ENCODE peak calls at places on chromosomes 11 and 22, in five cellular contexts. E is H9, L is uterus, A is upper lobe of right lung, N is endothelial cell. B is an unnamed sample.

GRCh38 chr11:17352925-17353227 is 1.3 kb downstream of the NCR3LG1 start:
- DNase-seq in A (peak; percentile 74), N (peak; percentile 11), L (peak; percentile 31), E (peak; percentile 35), B (peak; percentile 68)

GRCh38 chr11:94011478-94011877 is 9.7 kb upstream of the HEPHL1 start:
- DNase-seq in L (no peak), E (no peak), N (no peak), A (no peak), B (no peak)

GRCh38 chr11:65362966-65363365 is 8.4 kb downstream of the TIGD3 start:
- DNase-seq in N (no peak), A (no peak), L (no peak), E (no peak), B (no peak)

GRCh38 chr11:85930879-85931366 is 75.7 kb downstream of the CCDC83 start:
- DNase-seq in L (no peak), N (no peak), A (no peak), E (no peak), B (no peak)

GRCh38 chr11:125036933-125037332 is 26.2 kb upstream of the SLC37A2 start:
- DNase-seq in A (no peak), E (no peak), N (no peak), L (no peak), B (no peak)

GRCh38 chr11:27429740-27430451 is 42.7 kb downstream of the LGR4 start:
- DNase-seq in N (no peak), E (no peak), L (no peak), A (no peak), B (no peak)

GRCh38 chr11:66006891-66007176 is 4.5 kb downstream of the BANF1 start:
- DNase-seq in E (no peak), L (no peak), A (no peak), N (no peak), B (no peak)

GRCh38 chr11:40168461-40168860 is 1291.0 kb downstream of the LRRC4C start:
- DNase-seq in N (no peak), L (no peak), A (no peak), E (no peak), B (no peak)

GRCh38 chr22:17563936-17564391 is 666 bp downstream of the SLC25A18 start:
- DNase-seq in L (peak; percentile 82), A (no peak), N (no peak), E (no peak), B (no peak)
- TF ChIP-seq CTCF in L (no peak), A (no peak), N (no peak), E (no peak), B (no peak)

GRCh38 chr11:76598426-76598839 is 72.1 kb downstream of the LRRC32 start:
- DNase-seq in E (peak; percentile 61), N (peak; percentile 50), A (peak; percentile 60), L (no peak), B (no peak)
- TF ChIP-seq CTCF in E (peak; percentile 71), N (peak; percentile 25), A (peak; percentile 42), L (peak; percentile 17), B (peak; percentile 24)

GRCh38 chr11:119029340-119030028 is 1.2 kb downstream of the SLC37A4 start:
- DNase-seq in N (no peak), L (no peak), E (no peak), A (no peak), B (peak; percentile 81)

GRCh38 chr11:119030029-119030328 is 698 bp downstream of the SLC37A4 start:
- DNase-seq in N (no peak), E (no peak), L (no peak), A (no peak), B (no peak)

GRCh38 chr11:119029069-119029339 is 1.7 kb downstream of the SLC37A4 start:
- DNase-seq in N (no peak), E (no peak), A (no peak), L (no peak), B (no peak)

GRCh38 chr11:119027561-119028345 is 2.9 kb downstream of the SLC37A4 start:
- DNase-seq in L (no peak), E (no peak), N (no peak), A (no peak), B (no peak)

GRCh38 chr11:119028346-119029068 is 2.2 kb downstream of the SLC37A4 start:
- DNase-seq in A (no peak), L (no peak), E (no peak), N (no peak), B (no peak)
- TF ChIP-seq CTCF in A (no peak), L (no peak), E (no peak), N (no peak), B (no peak)

GRCh38 chr11:8709777-8710176 is 27.2 kb downstream of the RPL27A start:
- DNase-seq in A (no peak), E (no peak), L (no peak), N (no peak), B (no peak)

GRCh38 chr11:8707541-8708270 is 25.1 kb downstream of the RPL27A start:
- DNase-seq in N (no peak), E (no peak), A (no peak), L (peak; percentile 99), B (peak; percentile 97)

GRCh38 chr11:8706673-8707432 is 24.3 kb downstream of the RPL27A start:
- DNase-seq in L (no peak), E (no peak), A (no peak), N (no peak), B (no peak)

GRCh38 chr11:8711895-8712442 is 29.4 kb downstream of the RPL27A start:
- DNase-seq in E (no peak), A (no peak), L (no peak), N (no peak), B (no peak)

GRCh38 chr11:8709002-8709672 is 26.5 kb downstream of the RPL27A start:
- DNase-seq in A (no peak), L (peak; percentile 98), E (peak; percentile 50), N (no peak), B (peak; percentile 56)
- TF ChIP-seq CTCF in A (no peak), L (no peak), E (no peak), N (no peak), B (no peak)

B was measured in pancreas.